ENCODE peak calls at places on chromosomes 4 and X, in six cellular contexts. E is IMR-90, J is heart left ventricle, G is ovary, V is upper lobe of left lung, D is spleen. Q is an unnamed sample.

GRCh38 chr4:1293981-1294380 is 4.3 kb downstream of the MAEA start:
- DNase-seq in E (no peak), J (no peak), G (peak), V (peak), D (peak), Q (peak)

GRCh38 chr4:53638919-53639318 is 47.6 kb upstream of the LNX1 start:
- DNase-seq in E (no peak), J (no peak), G (no peak), V (no peak), D (no peak), Q (no peak)

GRCh38 chrX:112901821-112902732 is 61.4 kb upstream of the AMOT start:
- DNase-seq in E (no peak), J (peak), G (no peak), V (no peak), D (no peak), Q (no peak)

GRCh38 chr4:32087211-32087610 is 1367.0 kb downstream of the PCDH7 start:
- DNase-seq in E (no peak), J (no peak), G (no peak), V (no peak), D (no peak), Q (no peak)

GRCh38 chrX:68511255-68511654 is 12.4 kb downstream of the YIPF6 start:
- DNase-seq in E (peak), J (peak), G (no peak), V (no peak), D (no peak), Q (peak)

GRCh38 chrX:39418936-39419659 is 617.8 kb downstream of the MID1IP1 start:
- DNase-seq in E (no peak), J (peak), G (peak), V (no peak), D (no peak), Q (no peak)

GRCh38 chrX:53681661-53682060 is 4.9 kb downstream of the HUWE1 start:
- DNase-seq in E (peak), J (no peak), G (no peak), V (no peak), D (no peak), Q (no peak)

GRCh38 chr4:169335331-169335730 is 64.6 kb upstream of the SH3RF1 start:
- DNase-seq in E (peak), J (no peak), G (no peak), V (no peak), D (no peak), Q (no peak)

GRCh38 chr4:123452585-123452984 is 56.0 kb downstream of the SPRY1 start:
- DNase-seq in E (peak), J (no peak), G (no peak), V (no peak), D (no peak), Q (no peak)

GRCh38 chr4:17400696-17401095 is 111.2 kb downstream of the QDPR start:
- DNase-seq in E (no peak), J (no peak), G (no peak), V (no peak), D (no peak), Q (no peak)

GRCh38 chr4:48175806-48176205 is 41.8 kb upstream of the TXK start:
- DNase-seq in E (peak), J (no peak), G (no peak), V (no peak), D (no peak), Q (no peak)

GRCh38 chr4:138757432-138757831 is 258.1 kb upstream of the NOCT start:
- DNase-seq in E (no peak), J (no peak), G (no peak), V (no peak), D (no peak), Q (no peak)

GRCh38 chrX:134999469-134999868 is 8.7 kb downstream of the SMIM10 start:
- DNase-seq in E (peak), J (no peak), G (no peak), V (no peak), D (no peak), Q (no peak)

GRCh38 chrX:7120578-7121219 is 26.8 kb upstream of the STS start:
- DNase-seq in E (peak), J (no peak), G (no peak), V (no peak), D (no peak), Q (no peak)

GRCh38 chr4:83546796-83547195 is 10.9 kb downstream of the GPAT3 start:
- DNase-seq in E (no peak), J (no peak), G (no peak), V (no peak), D (no peak), Q (no peak)

GRCh38 chr4:8900588-8900987 is 28.9 kb upstream of the HMX1 start:
- DNase-seq in E (no peak), J (no peak), G (no peak), V (no peak), D (peak), Q (no peak)

GRCh38 chrX:85992811-85993229 is 54.5 kb downstream of the CHM start:
- DNase-seq in E (peak), J (no peak), G (no peak), V (no peak), D (no peak), Q (no peak)

GRCh38 chrX:8191022-8191421 is 20.0 kb upstream of the VCX2 start:
- DNase-seq in E (no peak), J (no peak), G (no peak), V (no peak), D (no peak), Q (peak)

GRCh38 chr4:4296283-4296846 is 6.3 kb downstream of the ZBTB49 start:
- DNase-seq in E (no peak), J (no peak), G (no peak), V (no peak), D (no peak), Q (no peak)

GRCh38 chr4:70746179-70746839 is 24.5 kb downstream of the RUFY3 start:
- DNase-seq in E (peak), J (no peak), G (no peak), V (no peak), D (no peak), Q (no peak)

DNA sequence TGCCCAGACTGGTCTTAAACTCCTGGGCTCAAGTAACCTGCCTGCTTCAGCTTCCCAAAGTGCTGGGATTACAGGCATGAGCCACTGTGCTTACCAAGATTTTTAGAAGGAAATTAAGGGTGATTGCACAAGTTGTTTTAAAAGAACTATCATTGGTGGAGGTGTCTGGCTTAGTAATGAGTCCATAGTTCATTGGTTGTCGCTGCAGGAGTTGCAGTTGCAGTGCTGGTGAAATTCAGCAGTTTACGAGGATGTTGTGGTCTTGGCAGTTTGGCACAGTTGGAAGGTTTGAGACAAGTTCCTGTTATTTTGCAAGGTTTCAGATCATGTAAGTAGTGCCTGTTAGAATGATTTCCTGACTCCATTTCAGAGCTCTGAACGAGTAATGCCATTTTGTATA is 48.1 kb downstream of the RAB40AL start:
- DNase-seq in E (no peak), J (no peak), G (no peak), V (no peak), D (no peak), Q (no peak)
- TF ChIP-seq POLR2A in E (no peak), J (no peak), G (no peak), V (no peak), D (no peak), Q (no peak)

DNA sequence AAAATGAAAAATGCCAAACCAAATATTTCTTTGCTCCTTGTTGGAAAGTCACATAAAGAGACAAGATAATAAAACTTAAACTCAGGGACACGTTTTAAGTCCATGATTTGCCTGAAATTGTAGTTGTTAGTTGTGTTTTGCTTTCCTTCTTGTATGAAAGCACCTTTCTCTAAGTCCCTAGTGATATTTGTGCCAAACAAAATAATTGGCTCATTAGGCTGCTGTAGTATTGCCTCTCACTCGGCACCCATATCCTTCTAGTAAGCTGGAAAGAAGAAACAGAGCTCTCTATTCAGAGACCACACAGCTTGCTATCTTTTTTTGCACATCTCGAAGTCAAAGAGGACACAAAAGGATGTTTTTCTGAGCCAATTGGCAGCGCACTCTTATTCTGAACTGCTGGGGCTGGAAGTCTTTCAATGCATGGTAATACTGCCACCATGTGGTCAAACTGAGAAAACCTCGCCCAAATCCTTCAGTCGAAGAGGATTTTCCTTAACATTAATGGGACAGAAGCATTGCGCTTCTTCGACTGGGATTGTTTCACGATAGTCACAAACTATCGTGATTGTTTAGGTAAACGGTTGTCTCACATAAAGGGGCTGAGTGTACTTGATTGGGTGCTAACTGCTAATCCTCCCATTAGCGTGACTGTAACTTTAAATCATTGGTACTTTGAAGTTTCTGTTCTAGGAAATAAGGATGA is 571.9 kb upstream of the LCORL start:
- DNase-seq in E (peak), J (peak), G (peak), V (no peak), D (no peak), Q (peak)
- H3K4me3 ChIP-seq in E (peak), J (no peak), G (no peak), V (no peak), D (no peak), Q (no peak)

GRCh38 chrX:140510895-140511295 is 6.0 kb upstream of the SOX3 start:
- DNase-seq in E (no peak), J (no peak), G (no peak), V (peak), D (no peak), Q (no peak)

GRCh38 chrX:140509468-140510305 is 4.8 kb upstream of the SOX3 start:
- DNase-seq in E (no peak), J (no peak), G (no peak), V (no peak), D (no peak), Q (no peak)

GRCh38 chrX:140508958-140509357 is 4.1 kb upstream of the SOX3 start:
- DNase-seq in E (no peak), J (no peak), G (no peak), V (no peak), D (no peak), Q (no peak)

GRCh38 chrX:140507982-140508305 is 3.1 kb upstream of the SOX3 start:
- DNase-seq in E (no peak), J (no peak), G (no peak), V (no peak), D (no peak), Q (no peak)

GRCh38 chrX:140510306-140510676 is 5.4 kb upstream of the SOX3 start:
- DNase-seq in E (no peak), J (no peak), G (no peak), V (no peak), D (no peak), Q (no peak)
- TF ChIP-seq CTCF in E (no peak), J (no peak), G (no peak), V (no peak), D (no peak), Q (no peak)

GRCh38 chr4:189404271-189404670 is 536.4 kb upstream of the FRG1 start:
- DNase-seq in E (no peak), J (no peak), G (no peak), V (no peak), D (no peak), Q (no peak)
- TF ChIP-seq POLR2A in E (no peak), J (no peak), G (no peak), V (no peak), D (no peak), Q (no peak)

DNA sequence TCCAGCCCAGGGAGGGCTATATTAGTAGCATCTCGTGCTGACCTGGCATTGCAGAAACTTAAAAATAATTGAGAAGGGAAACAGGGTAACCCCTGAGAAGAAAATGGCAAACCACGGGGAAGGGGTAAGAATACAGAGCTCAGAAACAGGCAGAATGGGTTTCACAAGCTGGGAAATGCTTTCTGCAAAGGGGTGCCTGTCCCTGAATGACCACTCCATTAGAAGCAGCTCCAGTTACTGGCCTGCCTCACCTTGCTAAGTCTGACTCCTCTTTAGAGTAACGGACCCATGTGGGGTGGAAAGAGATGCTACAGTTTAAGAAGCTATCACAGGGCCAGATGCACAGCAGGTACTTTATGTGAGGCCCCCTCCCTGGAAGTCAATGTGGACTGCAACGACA is 2.5 kb downstream of the WDR1 start:
- DNase-seq in E (no peak), J (no peak), G (no peak), V (no peak), D (no peak), Q (no peak)
- H3K4me3 ChIP-seq in E (no peak), J (no peak), G (no peak), V (peak), D (no peak), Q (no peak)